ENCODE peak calls at places on chromosome 15, in five cellular contexts. C is fibroblast of lung, G is GM13976, M is cardiac muscle cell, W is erythroblast. F is an unnamed sample.

GRCh38 chr15:48966595-48967301 is 3.0 kb upstream of the SHC4 start:
- DNase-seq in C (peak), G (peak), M (no peak), W (no peak), F (no peak)

GRCh38 chr15:74242296-74242929 is 6.3 kb downstream of the CCDC33 start:
- DNase-seq in C (no peak), G (no peak), M (no peak), W (no peak), F (no peak)

GRCh38 chr15:42139596-42139995 is 16.8 kb downstream of the PLA2G4F start:
- DNase-seq in C (no peak), G (no peak), M (no peak), W (peak), F (no peak)

GRCh38 chr15:41483115-41483514 is 10.6 kb upstream of the ITPKA start:
- DNase-seq in C (no peak), G (peak), M (no peak), W (no peak), F (no peak)

GRCh38 chr15:67176195-67176971 is 78.1 kb downstream of the AAGAB start:
- DNase-seq in C (no peak), G (no peak), M (peak), W (no peak), F (no peak)

GRCh38 chr15:88956906-88957305 is 43.7 kb upstream of the MFGE8 start:
- DNase-seq in C (no peak), G (no peak), M (no peak), W (no peak), F (no peak)

GRCh38 chr15:29131336-29132109 is 138.1 kb downstream of the NSMCE3 start:
- DNase-seq in C (no peak), G (no peak), M (no peak), W (no peak), F (no peak)

GRCh38 chr15:59168536-59168935 is 38.1 kb upstream of the LDHAL6B start:
- DNase-seq in C (peak), G (no peak), M (no peak), W (no peak), F (no peak)

GRCh38 chr15:69017978-69018377 is 3.5 kb downstream of the NOX5 start:
- DNase-seq in C (no peak), G (no peak), M (no peak), W (no peak), F (no peak)

GRCh38 chr15:77023576-77024272 is 28.8 kb downstream of the PSTPIP1 start:
- DNase-seq in C (no peak), G (no peak), M (no peak), W (no peak), F (no peak)

GRCh38 chr15:80489030-80489594 is 84.9 kb downstream of the ARNT2 start:
- DNase-seq in C (peak), G (no peak), M (no peak), W (no peak), F (peak)

GRCh38 chr15:100879461-100880138 is at the start of gene ALDH1A3:
- DNase-seq in C (no peak), G (peak), M (peak), W (no peak), F (peak)

GRCh38 chr15:83153288-83153687 is 45.8 kb downstream of the TM6SF1 start:
- DNase-seq in C (peak), G (no peak), M (no peak), W (no peak), F (no peak)

GRCh38 chr15:76572983-76573314 is 236.4 kb downstream of the ISL2 start:
- DNase-seq in C (no peak), G (no peak), M (no peak), W (no peak), F (no peak)

GRCh38 chr15:35595656-35596055 is 49.7 kb upstream of the DPH6 start:
- DNase-seq in C (peak), G (no peak), M (no peak), W (no peak), F (no peak)

GRCh38 chr15:60179786-60180391 is 175.8 kb downstream of the FOXB1 start:
- DNase-seq in C (peak), G (peak), M (peak), W (peak), F (peak)

GRCh38 chr15:81105521-81105920 is 28.5 kb upstream of the CFAP161 start:
- DNase-seq in C (no peak), G (no peak), M (no peak), W (no peak), F (no peak)

GRCh38 chr15:41523097-41523496 is 9.5 kb upstream of the LTK start:
- DNase-seq in C (no peak), G (no peak), M (no peak), W (no peak), F (no peak)

GRCh38 chr15:46938169-46938568 is 779.1 kb upstream of the SEMA6D start:
- DNase-seq in C (no peak), G (no peak), M (no peak), W (no peak), F (no peak)

GRCh38 chr15:65634381-65634780 is 12.6 kb downstream of the SLC24A1 start:
- DNase-seq in C (no peak), G (no peak), M (no peak), W (peak), F (peak)

GRCh38 chr15:26772588-26773484 is at the start of gene GABRB3:
- DNase-seq in C (peak), G (peak), M (peak), W (no peak), F (no peak)

F was measured in RWPE1.